ENCODE peak calls at places on chromosomes 16 and 17, in five cellular contexts. W, K, F, Y and M are unnamed samples.
A peak's percentile ranks its signal among the peaks of the same experiment; 100 is the strongest.

GRCh38 chr16:10557750-10558149 is 22.6 kb downstream of the EMP2 start:
- DNase-seq in W (no peak), K (no peak), F (no peak), Y (no peak), M (no peak)

GRCh38 chr17:40646791-40647548 is 648 bp downstream of the SMARCE1 start:
- DNase-seq in W (peak; percentile 28), K (no peak), F (peak; percentile 7), Y (peak; percentile 76), M (no peak)

GRCh38 chr16:50102046-50102756 is 36.4 kb downstream of the HEATR3 start:
- DNase-seq in W (peak; percentile 81), K (peak; percentile 17), F (no peak), Y (peak; percentile 28), M (peak; percentile 31)

GRCh38 chr16:10878644-10879498 is 1.9 kb downstream of the CIITA start:
- DNase-seq in W (peak; percentile 6), K (no peak), F (no peak), Y (peak; percentile 67), M (no peak)

GRCh38 chr17:8076502-8077266 is 10.8 kb downstream of the ALOX12B start:
- DNase-seq in W (no peak), K (no peak), F (no peak), Y (no peak), M (no peak)

GRCh38 chr16:1283996-1284592 is 25.3 kb upstream of the UBE2I start:
- DNase-seq in W (no peak), K (no peak), F (no peak), Y (no peak), M (no peak)

GRCh38 chr17:27384721-27385120 is 71.5 kb upstream of the KSR1 start:
- DNase-seq in W (no peak), K (no peak), F (no peak), Y (no peak), M (no peak)

GRCh38 chr17:30378191-30378796 is 433 bp upstream of the CPD start:
- DNase-seq in W (no peak), K (no peak), F (no peak), Y (peak; percentile 79), M (no peak)

GRCh38 chr17:2194778-2195417 is 108.7 kb downstream of the SMG6 start:
- DNase-seq in W (no peak), K (no peak), F (no peak), Y (no peak), M (no peak)

GRCh38 chr16:64356267-64356666 is 765.6 kb downstream of the CDH11 start:
- DNase-seq in W (peak; percentile 65), K (no peak), F (no peak), Y (no peak), M (no peak)

GRCh38 chr17:30332057-30332542 is 1.8 kb downstream of the TMIGD1 start:
- DNase-seq in W (peak; percentile 47), K (no peak), F (no peak), Y (peak; percentile 75), M (no peak)

GRCh38 chr16:46638947-46639925 is 18.1 kb upstream of the SHCBP1 start:
- DNase-seq in W (peak; percentile 42), K (no peak), F (no peak), Y (no peak), M (no peak)

GRCh38 chr17:67585077-67585602 is 132.6 kb upstream of the NOL11 start:
- DNase-seq in W (no peak), K (no peak), F (no peak), Y (no peak), M (peak; percentile 54)

GRCh38 chr17:58956997-58957724 is 149.5 kb downstream of the TRIM37 start:
- DNase-seq in W (peak; percentile 86), K (no peak), F (no peak), Y (no peak), M (no peak)

GRCh38 chr16:66189951-66190350 is 176.5 kb upstream of the CDH5 start:
- DNase-seq in W (peak; percentile 23), K (peak; percentile 33), F (no peak), Y (no peak), M (peak; percentile 12)

GRCh38 chr17:78731904-78732303 is 50.2 kb downstream of the CYTH1 start:
- DNase-seq in W (no peak), K (no peak), F (no peak), Y (no peak), M (no peak)

GRCh38 chr16:77374384-77374783 is 60.5 kb downstream of the ADAMTS18 start:
- DNase-seq in W (no peak), K (no peak), F (peak; percentile 8), Y (no peak), M (peak; percentile 39)

GRCh38 chr17:79946352-79947231 is 89.1 kb downstream of the TBC1D16 start:
- DNase-seq in W (no peak), K (no peak), F (no peak), Y (no peak), M (no peak)

GRCh38 chr17:50214986-50215730 is 13.7 kb upstream of the COL1A1 start:
- DNase-seq in W (no peak), K (no peak), F (peak; percentile 35), Y (no peak), M (no peak)

GRCh38 chr17:82030470-82031302 is 792 bp upstream of the RAC3 start:
- DNase-seq in W (peak; percentile 64), K (no peak), F (peak; percentile 85), Y (peak; percentile 86), M (peak; percentile 40)

GRCh38 chr17:82029990-82030469 is 1.4 kb upstream of the RAC3 start:
- DNase-seq in W (no peak), K (no peak), F (no peak), Y (peak; percentile 21), M (no peak)

GRCh38 chr17:82031303-82031884 is at the start of gene RAC3:
- DNase-seq in W (no peak), K (no peak), F (no peak), Y (no peak), M (no peak)

GRCh38 chr17:82033359-82034085 is 2.0 kb downstream of the RAC3 start:
- DNase-seq in W (no peak), K (no peak), F (no peak), Y (no peak), M (no peak)

DNA sequence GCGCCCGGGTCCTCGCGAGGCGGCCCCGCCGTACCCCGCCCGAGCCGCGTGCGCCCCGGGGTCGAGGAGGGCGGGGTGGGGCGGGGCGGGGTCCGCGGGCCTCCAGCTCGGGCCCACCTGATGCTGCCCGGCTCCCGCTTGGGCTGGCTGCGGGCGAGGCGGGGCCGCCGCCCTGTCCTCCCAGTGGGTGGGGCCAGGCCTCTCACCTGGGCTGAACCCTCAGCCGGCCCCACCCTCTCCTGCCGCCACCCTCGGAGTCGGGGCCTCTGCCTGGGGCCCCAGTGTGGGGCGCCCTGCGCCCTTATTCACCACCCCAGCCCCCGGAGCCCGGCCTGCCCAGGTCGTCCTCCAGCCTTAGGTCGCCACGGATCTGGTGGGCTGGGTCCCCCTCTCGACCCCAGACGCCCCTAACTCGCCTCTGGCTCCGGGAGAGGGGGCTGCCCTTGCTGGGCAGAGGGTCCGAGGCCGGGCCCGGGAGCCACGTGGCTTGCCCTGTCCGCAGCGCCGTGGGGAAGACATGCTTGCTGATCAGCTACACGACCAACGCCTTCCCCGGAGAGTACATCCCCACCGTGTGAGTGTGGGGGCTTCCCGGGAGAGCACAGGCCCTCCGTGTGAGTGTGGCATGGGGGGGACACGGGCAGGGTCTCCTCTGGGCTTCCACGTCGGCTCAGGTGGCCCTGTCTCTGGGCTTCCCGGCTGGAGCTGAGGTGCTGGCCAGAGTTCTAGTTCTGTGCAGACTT is 578 bp downstream of the RAC3 start:
- DNase-seq in W (no peak), K (no peak), F (no peak), Y (peak; percentile 39), M (no peak)
- H3K27ac ChIP-seq in W (no peak overlapping the region), K (no peak overlapping the region), F (no peak overlapping the region), Y (no peak overlapping the region), M (no peak overlapping the region)

GRCh38 chr16:89404561-89404960 is 85.8 kb downstream of the ANKRD11 start:
- DNase-seq in W (no peak), K (no peak), F (no peak), Y (no peak), M (peak; percentile 48)

GRCh38 chr16:89407282-89407924 is 83.0 kb downstream of the ANKRD11 start:
- DNase-seq in W (no peak), K (no peak), F (no peak), Y (peak; percentile 56), M (no peak)

GRCh38 chr16:89408315-89408714 is 82.0 kb downstream of the ANKRD11 start:
- DNase-seq in W (no peak), K (no peak), F (no peak), Y (no peak), M (no peak)

GRCh38 chr16:89407925-89408300 is 82.4 kb downstream of the ANKRD11 start:
- DNase-seq in W (no peak), K (no peak), F (no peak), Y (no peak), M (no peak)

GRCh38 chr16:89406277-89406888 is 84.0 kb downstream of the ANKRD11 start:
- DNase-seq in W (no peak), K (no peak), F (no peak), Y (no peak), M (no peak)
- H3K27ac ChIP-seq in W (no peak overlapping the region), K (no peak overlapping the region), F (peak overlapping the region; percentile 9), Y (peak overlapping the region; percentile 51), M (no peak overlapping the region)

DNA sequence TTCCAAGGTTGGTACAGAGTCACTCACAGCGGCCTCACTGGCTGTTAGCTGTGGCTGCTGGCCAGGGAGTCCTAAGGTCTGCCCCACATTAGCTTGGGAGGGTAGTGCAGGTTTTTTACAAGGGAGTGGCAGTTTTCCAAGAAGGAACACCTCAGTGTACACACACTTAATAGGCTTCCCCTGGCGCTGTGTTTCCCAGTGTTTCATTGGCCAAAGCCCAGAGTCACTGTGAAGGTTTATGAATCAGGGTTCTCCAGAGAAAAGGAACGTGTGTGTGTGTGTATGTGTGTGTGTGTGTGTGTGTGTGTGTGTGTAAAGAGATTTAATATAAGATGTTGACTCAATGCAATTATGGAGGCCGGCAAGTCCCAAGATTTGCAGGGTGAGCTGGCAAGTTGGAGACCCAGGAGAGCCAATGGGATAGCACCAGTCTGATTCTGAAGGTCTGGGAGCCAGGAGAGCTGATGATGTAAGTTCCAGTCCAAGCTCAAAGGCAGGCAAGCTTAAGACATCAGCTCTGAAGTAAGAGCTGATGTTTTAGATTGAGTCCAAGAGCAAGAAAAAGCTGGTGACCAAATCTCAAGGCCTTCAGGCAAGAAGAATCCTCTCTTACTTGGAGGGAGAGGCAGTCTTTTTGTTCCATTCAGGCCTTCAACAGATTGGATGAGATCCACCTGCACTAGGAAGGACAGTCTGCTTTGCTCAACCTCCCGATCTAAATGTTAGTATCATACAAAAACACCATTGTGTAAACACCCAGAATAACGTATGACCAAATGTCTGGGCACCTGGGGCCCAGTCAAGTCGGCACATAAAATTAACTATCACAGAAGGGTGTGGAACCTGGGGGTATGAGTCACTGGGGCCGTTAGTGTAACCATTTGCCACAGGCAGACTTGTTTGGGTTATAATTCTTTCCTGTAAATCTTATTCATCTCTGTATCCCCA is 206.8 kb downstream of the PRKCA start:
- DNase-seq in W (peak; percentile 52), K (peak; percentile 89), F (peak; percentile 10), Y (peak; percentile 82), M (peak; percentile 93)
- H3K27ac ChIP-seq in W (peak overlapping the region; percentile 27), K (peak overlapping the region; percentile 93), F (no peak overlapping the region), Y (no peak overlapping the region), M (peak overlapping the region; percentile 90)

GRCh38 chr16:35564889-35565288 is 2105.5 kb downstream of the TP53TG3F start:
- DNase-seq in W (no peak), K (no peak), F (no peak), Y (no peak), M (no peak)
- H3K27ac ChIP-seq in W (no peak overlapping the region), K (no peak overlapping the region), F (no peak overlapping the region), Y (no peak overlapping the region), M (peak overlapping the region; percentile 44)